ENCODE peak calls at places on chromosomes 11 and 22, in ten cellular contexts. One of them, this sample, is unnamed.

GRCh38 chr11:93031386-93031785 is 61.9 kb downstream of the MTNR1B start:
- DNase-seq in colonic mucosa: no peak
- DNase-seq in tibial nerve: no peak
- DNase-seq in Peyer's patch: no peak
- DNase-seq in right atrium auricular region: no peak
- DNase-seq in heart left ventricle: no peak
- DNase-seq in neuronal stem cell: no peak
- DNase-seq in H1: no peak
- DNase-seq in prostate gland: no peak
- DNase-seq in osteoblast: no peak
- DNase-seq in this sample: no peak

GRCh38 chr11:122141757-122142156 is 25.7 kb upstream of the BLID start:
- DNase-seq in heart left ventricle: no peak
- DNase-seq in Peyer's patch: no peak
- DNase-seq in osteoblast: no peak
- DNase-seq in neuronal stem cell: no peak
- DNase-seq in prostate gland: no peak
- DNase-seq in colonic mucosa: no peak
- DNase-seq in tibial nerve: no peak
- DNase-seq in right atrium auricular region: no peak
- DNase-seq in H1: no peak
- DNase-seq in this sample: no peak

GRCh38 chr11:65944767-65945166 is 513 bp upstream of the TSGA10IP start:
- DNase-seq in Peyer's patch: no peak
- DNase-seq in osteoblast: peak
- DNase-seq in right atrium auricular region: no peak
- DNase-seq in neuronal stem cell: no peak
- DNase-seq in prostate gland: no peak
- DNase-seq in tibial nerve: no peak
- DNase-seq in H1: no peak
- DNase-seq in heart left ventricle: no peak
- DNase-seq in colonic mucosa: no peak
- DNase-seq in this sample: no peak

GRCh38 chr22:47724751-47725150 is 962.3 kb downstream of the TBC1D22A start:
- DNase-seq in osteoblast: no peak
- DNase-seq in H1: no peak
- DNase-seq in Peyer's patch: no peak
- DNase-seq in right atrium auricular region: no peak
- DNase-seq in heart left ventricle: no peak
- DNase-seq in colonic mucosa: no peak
- DNase-seq in tibial nerve: no peak
- DNase-seq in prostate gland: no peak
- DNase-seq in neuronal stem cell: no peak
- DNase-seq in this sample: no peak

GRCh38 chr22:25111579-25112517 is 87.8 kb upstream of the CRYBB3 start:
- DNase-seq in tibial nerve: peak
- DNase-seq in H1: no peak
- DNase-seq in prostate gland: peak
- DNase-seq in colonic mucosa: peak
- DNase-seq in heart left ventricle: peak
- DNase-seq in osteoblast: peak
- DNase-seq in Peyer's patch: peak
- DNase-seq in right atrium auricular region: peak
- DNase-seq in neuronal stem cell: no peak
- DNase-seq in this sample: no peak

GRCh38 chr22:50544078-50544745 is 1.5 kb upstream of the KLHDC7B start:
- DNase-seq in heart left ventricle: peak
- DNase-seq in colonic mucosa: peak
- DNase-seq in osteoblast: peak
- DNase-seq in neuronal stem cell: peak
- DNase-seq in H1: peak
- DNase-seq in tibial nerve: peak
- DNase-seq in right atrium auricular region: peak
- DNase-seq in Peyer's patch: peak
- DNase-seq in prostate gland: peak
- DNase-seq in this sample: no peak

GRCh38 chr22:40410272-40410671 is 39.9 kb downstream of the SGSM3 start:
- DNase-seq in tibial nerve: no peak
- DNase-seq in osteoblast: peak
- DNase-seq in right atrium auricular region: no peak
- DNase-seq in Peyer's patch: no peak
- DNase-seq in neuronal stem cell: no peak
- DNase-seq in heart left ventricle: no peak
- DNase-seq in prostate gland: no peak
- DNase-seq in H1: no peak
- DNase-seq in colonic mucosa: no peak
- DNase-seq in this sample: peak

GRCh38 chr22:24466831-24467249 is 28.3 kb upstream of the UPB1 start:
- DNase-seq in right atrium auricular region: no peak
- DNase-seq in osteoblast: no peak
- DNase-seq in heart left ventricle: no peak
- DNase-seq in neuronal stem cell: no peak
- DNase-seq in colonic mucosa: no peak
- DNase-seq in tibial nerve: peak
- DNase-seq in H1: no peak
- DNase-seq in Peyer's patch: no peak
- DNase-seq in prostate gland: no peak
- DNase-seq in this sample: peak

GRCh38 chr11:17019231-17019630 is 5.0 kb upstream of the PLEKHA7 start:
- DNase-seq in osteoblast: no peak
- DNase-seq in H1: no peak
- DNase-seq in prostate gland: no peak
- DNase-seq in right atrium auricular region: no peak
- DNase-seq in colonic mucosa: no peak
- DNase-seq in heart left ventricle: no peak
- DNase-seq in neuronal stem cell: no peak
- DNase-seq in Peyer's patch: no peak
- DNase-seq in tibial nerve: no peak
- DNase-seq in this sample: no peak

GRCh38 chr11:30585067-30585891 is 874 bp downstream of the MPPED2 start:
- DNase-seq in osteoblast: peak
- DNase-seq in heart left ventricle: peak
- DNase-seq in Peyer's patch: peak
- DNase-seq in H1: peak
- DNase-seq in right atrium auricular region: no peak
- DNase-seq in tibial nerve: no peak
- DNase-seq in prostate gland: peak
- DNase-seq in neuronal stem cell: peak
- DNase-seq in colonic mucosa: no peak
- DNase-seq in this sample: peak

GRCh38 chr11:86447763-86448480 is 73.2 kb downstream of the CCDC81 start:
- DNase-seq in heart left ventricle: no peak
- DNase-seq in Peyer's patch: no peak
- DNase-seq in right atrium auricular region: no peak
- DNase-seq in osteoblast: no peak
- DNase-seq in H1: no peak
- DNase-seq in prostate gland: no peak
- DNase-seq in tibial nerve: no peak
- DNase-seq in colonic mucosa: no peak
- DNase-seq in neuronal stem cell: no peak
- DNase-seq in this sample: no peak

GRCh38 chr11:116925050-116925449 is 87.6 kb upstream of the APOA1 start:
- DNase-seq in tibial nerve: no peak
- DNase-seq in H1: no peak
- DNase-seq in prostate gland: no peak
- DNase-seq in right atrium auricular region: no peak
- DNase-seq in Peyer's patch: peak
- DNase-seq in colonic mucosa: no peak
- DNase-seq in heart left ventricle: no peak
- DNase-seq in neuronal stem cell: no peak
- DNase-seq in osteoblast: no peak
- DNase-seq in this sample: no peak

GRCh38 chr22:23182289-23183106 is 2.2 kb downstream of the BCR start:
- DNase-seq in neuronal stem cell: no peak
- DNase-seq in colonic mucosa: peak
- DNase-seq in H1: no peak
- DNase-seq in heart left ventricle: peak
- DNase-seq in tibial nerve: no peak
- DNase-seq in Peyer's patch: no peak
- DNase-seq in right atrium auricular region: no peak
- DNase-seq in osteoblast: peak
- DNase-seq in prostate gland: peak
- DNase-seq in this sample: no peak

GRCh38 chr11:65663634-65664200 is 1.0 kb upstream of the RELA start:
- DNase-seq in colonic mucosa: peak
- DNase-seq in H1: no peak
- DNase-seq in tibial nerve: peak
- DNase-seq in heart left ventricle: no peak
- DNase-seq in right atrium auricular region: no peak
- DNase-seq in osteoblast: peak
- DNase-seq in neuronal stem cell: no peak
- DNase-seq in Peyer's patch: peak
- DNase-seq in prostate gland: no peak
- DNase-seq in this sample: peak

DNA sequence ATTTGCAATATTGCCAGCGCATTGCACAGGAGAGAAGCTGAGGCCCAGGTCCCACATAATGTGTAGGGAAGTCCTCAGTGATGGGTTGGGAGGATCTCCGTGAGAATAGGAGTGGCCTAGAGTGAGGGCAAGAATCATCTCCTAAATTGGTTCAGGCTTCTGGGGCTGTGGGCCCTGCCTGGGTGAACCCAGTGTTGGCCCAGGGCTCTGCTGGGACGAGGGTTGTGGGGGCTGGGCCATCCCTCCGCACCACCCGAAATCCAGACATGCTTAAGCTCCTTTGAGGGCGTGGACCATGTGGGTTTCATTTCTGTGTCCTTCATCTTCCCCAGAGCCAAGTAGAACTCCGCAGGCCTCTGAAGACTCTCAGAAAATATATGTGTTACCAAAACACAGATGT is 3.7 kb downstream of the MICALL1 start:
- DNase-seq in colonic mucosa: no peak
- DNase-seq in heart left ventricle: no peak
- DNase-seq in prostate gland: no peak
- DNase-seq in H1: no peak
- DNase-seq in right atrium auricular region: no peak
- DNase-seq in Peyer's patch: no peak
- DNase-seq in osteoblast: peak
- DNase-seq in tibial nerve: no peak
- DNase-seq in neuronal stem cell: no peak
- DNase-seq in this sample: no peak
- H3K27ac ChIP-seq in colonic mucosa: no peak
- H3K27ac ChIP-seq in heart left ventricle: no peak
- H3K27ac ChIP-seq in prostate gland: peak
- H3K27ac ChIP-seq in H1: no peak
- H3K27ac ChIP-seq in right atrium auricular region: no peak
- H3K27ac ChIP-seq in Peyer's patch: no peak
- H3K27ac ChIP-seq in osteoblast: no peak
- H3K27ac ChIP-seq in tibial nerve: no peak
- H3K27ac ChIP-seq in neuronal stem cell: no peak
- H3K27ac ChIP-seq in this sample: no peak

DNA sequence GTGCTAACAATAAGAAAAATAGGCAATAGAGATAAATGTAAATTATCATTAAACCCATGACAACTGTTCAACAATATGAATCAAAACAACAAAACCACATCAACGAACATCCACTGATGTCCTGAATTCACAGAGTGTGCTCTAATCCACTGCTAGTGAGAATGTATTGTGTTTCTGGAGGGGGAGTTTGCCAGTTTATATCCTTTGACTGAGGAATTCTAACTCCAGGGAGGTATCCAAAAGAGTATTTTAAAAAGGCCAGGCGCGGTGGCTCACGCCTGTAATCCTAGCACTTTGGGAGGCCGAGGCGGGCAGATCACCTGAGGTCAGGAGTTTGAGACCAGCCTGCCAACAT is 1.7 kb upstream of the WEE1 start:
- DNase-seq in neuronal stem cell: no peak
- DNase-seq in prostate gland: no peak
- DNase-seq in right atrium auricular region: no peak
- DNase-seq in H1: peak
- DNase-seq in colonic mucosa: no peak
- DNase-seq in Peyer's patch: no peak
- DNase-seq in tibial nerve: no peak
- DNase-seq in osteoblast: no peak
- DNase-seq in heart left ventricle: no peak
- DNase-seq in this sample: no peak
- H3K4me3 ChIP-seq in neuronal stem cell: no peak
- H3K4me3 ChIP-seq in prostate gland: no peak
- H3K4me3 ChIP-seq in right atrium auricular region: no peak
- H3K4me3 ChIP-seq in H1: peak
- H3K4me3 ChIP-seq in colonic mucosa: no peak
- H3K4me3 ChIP-seq in Peyer's patch: no peak
- H3K4me3 ChIP-seq in tibial nerve: no peak
- H3K4me3 ChIP-seq in osteoblast: no peak
- H3K4me3 ChIP-seq in heart left ventricle: no peak
- H3K4me3 ChIP-seq in this sample: no peak

DNA sequence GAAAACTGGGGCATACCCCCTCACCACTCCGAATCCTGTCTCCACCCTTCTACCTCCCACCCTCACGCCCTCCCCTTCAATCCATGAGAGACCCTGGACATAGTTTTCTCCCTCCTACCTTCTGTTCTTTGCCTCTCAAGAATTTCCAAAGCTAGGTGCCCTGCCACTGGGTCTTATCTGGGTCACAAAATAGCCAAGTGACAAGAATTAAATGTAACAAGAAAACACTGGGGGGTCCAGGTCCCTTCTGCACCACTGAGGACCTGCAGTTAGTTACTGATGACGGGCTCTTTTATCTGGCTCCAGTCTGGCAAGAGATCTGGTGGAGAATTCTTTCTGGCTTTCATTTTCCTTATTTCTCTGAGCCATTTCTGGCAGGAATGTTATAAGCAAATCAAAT is 135.3 kb downstream of the RRAS2 start:
- DNase-seq in osteoblast: no peak
- DNase-seq in prostate gland: no peak
- DNase-seq in colonic mucosa: no peak
- DNase-seq in tibial nerve: no peak
- DNase-seq in right atrium auricular region: no peak
- DNase-seq in Peyer's patch: no peak
- DNase-seq in neuronal stem cell: no peak
- DNase-seq in heart left ventricle: no peak
- DNase-seq in H1: no peak
- DNase-seq in this sample: no peak
- H3K27ac ChIP-seq in osteoblast: no peak
- H3K27ac ChIP-seq in prostate gland: no peak
- H3K27ac ChIP-seq in colonic mucosa: no peak
- H3K27ac ChIP-seq in tibial nerve: no peak
- H3K27ac ChIP-seq in right atrium auricular region: no peak
- H3K27ac ChIP-seq in Peyer's patch: no peak
- H3K27ac ChIP-seq in neuronal stem cell: no peak
- H3K27ac ChIP-seq in heart left ventricle: no peak
- H3K27ac ChIP-seq in H1: no peak
- H3K27ac ChIP-seq in this sample: no peak

DNA sequence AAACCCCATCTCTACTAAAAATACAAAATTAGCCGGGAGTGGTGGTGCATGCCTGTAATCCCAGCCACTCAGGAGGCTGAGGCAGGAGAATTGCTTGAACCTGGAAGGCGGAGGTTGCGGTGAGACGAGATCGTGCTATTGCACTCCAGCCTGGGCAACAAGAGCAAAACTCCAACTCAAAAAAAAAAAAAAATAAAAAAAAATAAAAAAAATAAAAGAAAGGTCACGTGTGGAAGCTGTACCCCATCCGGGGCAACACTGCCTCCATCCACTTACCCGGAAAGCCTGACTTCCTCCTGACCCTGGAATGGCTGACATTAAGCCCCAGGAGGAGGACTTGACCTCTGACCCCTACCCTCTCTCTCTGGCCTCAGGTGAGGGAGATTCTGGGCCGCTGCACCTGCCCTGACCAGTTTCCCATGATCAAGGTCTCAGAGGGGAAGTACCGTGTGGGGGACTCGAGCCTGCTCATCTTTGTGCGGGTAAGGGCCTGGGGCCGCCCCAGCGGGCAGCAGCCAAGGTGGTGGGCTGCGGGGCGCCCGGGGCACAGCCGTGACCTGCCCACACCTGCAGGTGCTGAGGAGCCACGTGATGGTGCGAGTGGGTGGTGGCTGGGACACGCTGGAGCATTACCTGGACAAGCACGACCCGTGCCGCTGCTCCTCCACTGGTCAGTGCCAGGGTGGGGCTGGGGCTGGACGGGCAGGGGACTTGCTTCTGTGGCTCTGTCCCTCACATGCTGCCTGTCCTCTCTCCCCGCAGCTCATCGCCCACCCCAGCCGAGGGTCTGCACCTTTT is 3.8 kb downstream of the GAS2L1 start:
- DNase-seq in H1: peak
- DNase-seq in Peyer's patch: no peak
- DNase-seq in neuronal stem cell: no peak
- DNase-seq in right atrium auricular region: no peak
- DNase-seq in colonic mucosa: no peak
- DNase-seq in tibial nerve: no peak
- DNase-seq in osteoblast: peak
- DNase-seq in heart left ventricle: no peak
- DNase-seq in prostate gland: peak
- DNase-seq in this sample: no peak
- H3K4me3 ChIP-seq in H1: no peak
- H3K4me3 ChIP-seq in Peyer's patch: peak
- H3K4me3 ChIP-seq in neuronal stem cell: peak
- H3K4me3 ChIP-seq in right atrium auricular region: peak
- H3K4me3 ChIP-seq in colonic mucosa: no peak
- H3K4me3 ChIP-seq in tibial nerve: no peak
- H3K4me3 ChIP-seq in osteoblast: peak
- H3K4me3 ChIP-seq in heart left ventricle: peak
- H3K4me3 ChIP-seq in prostate gland: no peak
- H3K4me3 ChIP-seq in this sample: no peak